ENCODE peak calls at places on chromosome X, in seven cellular contexts. N, Z, O, H, D, E and G are unnamed samples.

GRCh38 chrX:137031517-137032377 is 2.0 kb downstream of the GPR101 start:
- DNase-seq in O (no peak), E (no peak), Z (peak; percentile 53), N (no peak), H (peak; percentile 19), D (peak; percentile 5), G (peak; percentile 44)

GRCh38 chrX:123184858-123185251 is 777 bp downstream of the GRIA3 start:
- DNase-seq in O (no peak), E (no peak), D (no peak), H (no peak), Z (no peak), N (no peak), G (peak; percentile 10)

GRCh38 chrX:70444326-70445196 is at the start of gene DLG3:
- DNase-seq in N (no peak), Z (peak; percentile 44), E (no peak), O (no peak), H (peak; percentile 40), D (no peak), G (peak; percentile 29)

GRCh38 chrX:39065051-39065871 is 264.0 kb downstream of the MID1IP1 start:
- DNase-seq in E (no peak), Z (no peak), O (no peak), H (peak; percentile 27), N (no peak), D (no peak), G (no peak)

GRCh38 chrX:44400588-44400987 is 57.1 kb upstream of the EFHC2 start:
- DNase-seq in N (no peak), Z (peak; percentile 90), D (no peak), H (no peak), O (no peak), E (no peak), G (peak; percentile 96)

GRCh38 chrX:54182194-54182863 is 725 bp downstream of the FAM120C start:
- DNase-seq in O (peak; percentile 83), Z (peak; percentile 27), E (peak; percentile 62), D (no peak), N (no peak), H (peak; percentile 75), G (peak; percentile 17)

GRCh38 chrX:7334253-7334935 is 186.4 kb upstream of the PUDP start:
- DNase-seq in E (no peak), H (no peak), Z (peak; percentile 57), D (no peak), O (no peak), N (no peak), G (peak; percentile 89)

GRCh38 chrX:120672389-120672788 is 42.5 kb upstream of the C1GALT1C1 start:
- DNase-seq in D (no peak), Z (peak; percentile 94), O (peak; percentile 69), H (no peak), E (peak; percentile 56), N (no peak), G (peak; percentile 96)

GRCh38 chrX:133776072-133776471 is 209.3 kb downstream of the GPC3 start:
- DNase-seq in N (no peak), Z (no peak), H (peak; percentile 60), E (no peak), D (no peak), O (no peak), G (no peak)

GRCh38 chrX:45710081-45710801 is 509.6 kb upstream of the DIPK2B start:
- DNase-seq in O (no peak), D (peak; percentile 69), H (no peak), Z (peak; percentile 59), N (no peak), E (no peak), G (peak; percentile 99)

GRCh38 chrX:103554687-103555417 is 30.5 kb upstream of the TCEAL4 start:
- DNase-seq in E (no peak), O (no peak), D (no peak), Z (no peak), N (no peak), H (peak; percentile 18), G (peak; percentile 51)

GRCh38 chrX:45758738-45759397 is 558.2 kb upstream of the DIPK2B start:
- DNase-seq in E (no peak), N (no peak), O (no peak), Z (no peak), D (peak; percentile 64), H (no peak), G (peak; percentile 66)

GRCh38 chrX:100745806-100746537 is 14.1 kb upstream of the SYTL4 start:
- DNase-seq in E (peak; percentile 55), O (no peak), Z (peak; percentile 28), N (no peak), H (no peak), D (no peak), G (peak; percentile 6)

GRCh38 chrX:23292979-23293651 is 41.5 kb upstream of the PTCHD1 start:
- DNase-seq in N (no peak), D (no peak), O (peak; percentile 46), E (no peak), H (no peak), Z (no peak), G (no peak)

GRCh38 chrX:106894978-106895452 is 8.1 kb downstream of the RIPPLY1 start:
- DNase-seq in E (peak; percentile 50), N (no peak), D (no peak), O (no peak), H (no peak), Z (peak; percentile 74), G (peak; percentile 75)

GRCh38 chrX:46444011-46444410 is 101.2 kb downstream of the ZNF674 start:
- DNase-seq in D (no peak), O (no peak), E (no peak), Z (peak; percentile 71), N (no peak), H (no peak), G (peak; percentile 89)

GRCh38 chrX:115330498-115331138 is 41.1 kb downstream of the LUZP4 start:
- DNase-seq in H (peak; percentile 33), Z (peak; percentile 79), D (peak; percentile 40), E (peak; percentile 56), O (no peak), N (no peak), G (peak; percentile 76)

GRCh38 chrX:1925053-1925481 is 310.2 kb downstream of the ASMT start:
- DNase-seq in E (no peak), Z (no peak), H (no peak), N (no peak), D (no peak), O (no peak), G (no peak)

GRCh38 chrX:32749075-32749474 is 462.3 kb downstream of the DMD start:
- DNase-seq in N (no peak), D (no peak), Z (peak; percentile 3), H (no peak), E (no peak), O (no peak), G (no peak)

GRCh38 chrX:108511721-108512120 is 72.1 kb downstream of the COL4A5 start:
- DNase-seq in H (no peak), D (no peak), O (no peak), E (no peak), N (no peak), Z (peak; percentile 43), G (peak; percentile 54)

GRCh38 chrX:134525086-134525792 is 65.3 kb downstream of the HPRT1 start:
- DNase-seq in Z (no peak), E (no peak), D (no peak), H (no peak), N (no peak), O (no peak), G (no peak)

GRCh38 chrX:85114776-85115175 is 111.1 kb downstream of the APOOL start:
- DNase-seq in H (no peak), E (no peak), N (no peak), O (no peak), Z (no peak), D (no peak), G (no peak)

GRCh38 chrX:44874481-44875184 is 1.6 kb downstream of the KDM6A start:
- DNase-seq in N (no peak), E (peak; percentile 36), O (no peak), H (peak; percentile 59), D (no peak), Z (peak; percentile 24), G (peak; percentile 63)

GRCh38 chrX:66633541-66633940 is 5.3 kb downstream of the EDA2R start:
- DNase-seq in D (no peak), E (peak; percentile 20), O (no peak), Z (peak; percentile 74), H (no peak), N (no peak), G (peak; percentile 85)

GRCh38 chrX:17537652-17538301 is 162.8 kb downstream of the NHS start:
- DNase-seq in D (no peak), N (no peak), O (no peak), E (no peak), H (no peak), Z (no peak), G (no peak)

GRCh38 chrX:17692709-17693346 is 44.5 kb upstream of the SCML1 start:
- DNase-seq in E (no peak), Z (peak; percentile 12), O (peak; percentile 55), N (no peak), D (no peak), H (no peak), G (peak; percentile 68)

DNA sequence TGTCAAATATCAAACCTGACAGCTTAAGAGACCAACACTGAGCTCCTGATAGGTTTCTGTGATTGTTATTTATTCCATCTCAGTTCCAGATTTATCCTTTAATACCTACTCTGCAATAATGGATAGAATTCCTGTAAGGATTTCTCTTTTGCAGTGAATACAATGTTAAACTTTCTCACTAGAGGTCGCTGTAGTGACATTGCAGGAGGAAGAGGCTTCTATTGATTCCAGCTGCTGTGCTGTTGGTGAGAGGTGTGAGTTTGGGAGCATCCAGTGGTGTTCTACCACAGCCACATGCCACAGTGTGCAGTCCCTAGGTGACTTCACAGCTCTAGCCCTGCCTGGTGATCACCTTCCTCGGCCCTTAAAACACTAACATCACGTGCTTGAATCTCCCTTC is 34.6 kb upstream of the DCAF8L2 start:
- DNase-seq in E (no peak), N (no peak), D (no peak), O (no peak), Z (peak; percentile 71), H (no peak), G (peak; percentile 1)
- TF ChIP-seq CTCF in E (no peak), N (no peak), D (peak; percentile 41), O (peak; percentile 15), Z (peak; percentile 63), H (peak; percentile 13), G (peak; percentile 20)

DNA sequence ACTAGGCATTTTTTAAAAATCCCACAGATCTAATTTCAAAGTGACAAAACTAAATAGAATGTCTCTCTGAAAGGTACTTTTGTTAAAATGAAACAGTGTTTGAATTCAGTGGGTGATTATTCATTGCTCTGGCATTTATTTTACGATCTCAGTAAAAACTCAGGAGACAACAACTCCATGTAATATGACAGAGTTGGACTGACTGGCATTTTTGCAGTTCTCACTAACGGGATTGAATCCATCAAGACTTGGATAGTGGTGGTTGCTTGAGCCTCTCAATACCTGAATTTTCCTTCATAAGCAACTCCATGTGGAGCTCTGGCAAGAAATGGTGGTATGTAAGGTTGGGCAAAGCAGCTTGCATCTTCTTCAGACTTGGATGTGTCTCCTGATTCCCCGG is 72.6 kb downstream of the FRMPD4 start:
- DNase-seq in O (no peak), D (no peak), E (no peak), H (no peak), Z (peak; percentile 8), N (no peak), G (peak; percentile 42)
- H3K4me3 ChIP-seq in O (no peak overlapping the region), D (no peak overlapping the region), E (no peak overlapping the region), H (no peak overlapping the region), Z (no peak overlapping the region), N (no peak overlapping the region), G (peak overlapping the region; percentile 19)

GRCh38 chrX:21440911-21441310 is 66.7 kb downstream of the CNKSR2 start:
- DNase-seq in E (no peak), H (no peak), D (no peak), O (no peak), Z (no peak), N (no peak), G (no peak)

GRCh38 chrX:21438792-21439191 is 64.6 kb downstream of the CNKSR2 start:
- DNase-seq in Z (peak; percentile 7), D (peak; percentile 1), H (no peak), O (no peak), E (no peak), N (no peak), G (no peak)
- TF ChIP-seq CTCF in Z (no peak), D (no peak), H (no peak), O (no peak), E (no peak), N (no peak), G (no peak)

GRCh38 chrX:132257116-132257515 is 37.9 kb upstream of the RAP2C start:
- DNase-seq in Z (peak; percentile 11), O (no peak), H (no peak), D (no peak), N (no peak), E (no peak), G (peak; percentile 42)
- H3K4me3 ChIP-seq in Z (no peak overlapping the region), O (no peak overlapping the region), H (no peak overlapping the region), D (no peak overlapping the region), N (no peak overlapping the region), E (no peak overlapping the region), G (no peak overlapping the region)